ENCODE peak calls at places on chromosome 11, in five cellular contexts. One of them, this sample, is unnamed.

GRCh38 chr11:55357560-55358184 is 10.1 kb upstream of the OR4A15 start:
- DNase-seq in CD8-positive, alpha-beta T cell: no peak
- DNase-seq in globus pallidus: no peak
- DNase-seq in RPMI8226: peak; percentile 12
- DNase-seq in activated CD4-positive, CD25-positive, alpha-beta regulatory T cell treated with anti-CD3 and anti-CD28 coated beads, Interleukin-2, amount 50 U/mL, for 16 hours: no peak
- DNase-seq in this sample: no peak

GRCh38 chr11:45618897-45619296 is 46.5 kb downstream of the CHST1 start:
- DNase-seq in CD8-positive, alpha-beta T cell: no peak
- DNase-seq in globus pallidus: no peak
- DNase-seq in RPMI8226: no peak
- DNase-seq in activated CD4-positive, CD25-positive, alpha-beta regulatory T cell treated with anti-CD3 and anti-CD28 coated beads, Interleukin-2, amount 50 U/mL, for 16 hours: no peak
- DNase-seq in this sample: no peak

GRCh38 chr11:65311197-65311631 is 3.5 kb upstream of the CDC42EP2 start:
- DNase-seq in CD8-positive, alpha-beta T cell: no peak
- DNase-seq in globus pallidus: no peak
- DNase-seq in RPMI8226: no peak
- DNase-seq in activated CD4-positive, CD25-positive, alpha-beta regulatory T cell treated with anti-CD3 and anti-CD28 coated beads, Interleukin-2, amount 50 U/mL, for 16 hours: no peak
- DNase-seq in this sample: no peak

GRCh38 chr11:106585061-106585460 is 433.2 kb downstream of the GUCY1A2 start:
- DNase-seq in CD8-positive, alpha-beta T cell: no peak
- DNase-seq in globus pallidus: no peak
- DNase-seq in RPMI8226: peak; percentile 19
- DNase-seq in activated CD4-positive, CD25-positive, alpha-beta regulatory T cell treated with anti-CD3 and anti-CD28 coated beads, Interleukin-2, amount 50 U/mL, for 16 hours: no peak
- DNase-seq in this sample: no peak

GRCh38 chr11:15665368-15665871 is 550.7 kb downstream of the INSC start:
- DNase-seq in CD8-positive, alpha-beta T cell: no peak
- DNase-seq in globus pallidus: no peak
- DNase-seq in RPMI8226: no peak
- DNase-seq in activated CD4-positive, CD25-positive, alpha-beta regulatory T cell treated with anti-CD3 and anti-CD28 coated beads, Interleukin-2, amount 50 U/mL, for 16 hours: no peak
- DNase-seq in this sample: no peak

GRCh38 chr11:100753144-100753543 is 66.1 kb downstream of the ARHGAP42 start:
- DNase-seq in CD8-positive, alpha-beta T cell: no peak
- DNase-seq in globus pallidus: no peak
- DNase-seq in RPMI8226: no peak
- DNase-seq in activated CD4-positive, CD25-positive, alpha-beta regulatory T cell treated with anti-CD3 and anti-CD28 coated beads, Interleukin-2, amount 50 U/mL, for 16 hours: no peak
- DNase-seq in this sample: no peak

GRCh38 chr11:71432761-71433647 is 15.2 kb downstream of the DHCR7 start:
- DNase-seq in CD8-positive, alpha-beta T cell: no peak
- DNase-seq in globus pallidus: peak; percentile 80
- DNase-seq in RPMI8226: peak; percentile 92
- DNase-seq in activated CD4-positive, CD25-positive, alpha-beta regulatory T cell treated with anti-CD3 and anti-CD28 coated beads, Interleukin-2, amount 50 U/mL, for 16 hours: no peak
- DNase-seq in this sample: no peak

GRCh38 chr11:95586681-95587080 is 202.9 kb downstream of the FAM76B start:
- DNase-seq in CD8-positive, alpha-beta T cell: no peak
- DNase-seq in globus pallidus: no peak
- DNase-seq in RPMI8226: no peak
- DNase-seq in activated CD4-positive, CD25-positive, alpha-beta regulatory T cell treated with anti-CD3 and anti-CD28 coated beads, Interleukin-2, amount 50 U/mL, for 16 hours: no peak
- DNase-seq in this sample: no peak

GRCh38 chr11:134584706-134585445 is 172.8 kb upstream of the B3GAT1 start:
- DNase-seq in CD8-positive, alpha-beta T cell: no peak
- DNase-seq in globus pallidus: peak; percentile 48
- DNase-seq in RPMI8226: peak; percentile 53
- DNase-seq in activated CD4-positive, CD25-positive, alpha-beta regulatory T cell treated with anti-CD3 and anti-CD28 coated beads, Interleukin-2, amount 50 U/mL, for 16 hours: no peak
- DNase-seq in this sample: no peak

GRCh38 chr11:65598258-65598699 is 2.7 kb upstream of the KCNK7 start:
- DNase-seq in CD8-positive, alpha-beta T cell: no peak
- DNase-seq in globus pallidus: no peak
- DNase-seq in RPMI8226: no peak
- DNase-seq in activated CD4-positive, CD25-positive, alpha-beta regulatory T cell treated with anti-CD3 and anti-CD28 coated beads, Interleukin-2, amount 50 U/mL, for 16 hours: no peak
- DNase-seq in this sample: no peak

GRCh38 chr11:113184498-113184897 is 129.9 kb upstream of the TTC12 start:
- DNase-seq in CD8-positive, alpha-beta T cell: no peak
- DNase-seq in globus pallidus: no peak
- DNase-seq in RPMI8226: no peak
- DNase-seq in activated CD4-positive, CD25-positive, alpha-beta regulatory T cell treated with anti-CD3 and anti-CD28 coated beads, Interleukin-2, amount 50 U/mL, for 16 hours: no peak
- DNase-seq in this sample: no peak